ENCODE peak calls at places on chromosomes 16 and 17, in seven cellular contexts. P is non-pigmented ciliary epithelial cell, W is HS-5, B is occipital lobe, Q is T-helper 2 cell, E is NCI-H146, J is GM03348. I is an unnamed sample.

GRCh38 chr17:82101301-82101715 is 3.3 kb upstream of the FASN start:
- DNase-seq in J (no peak), Q (no peak), E (no peak), W (no peak), P (no peak), B (no peak), I (no peak)

GRCh38 chr16:71383054-71383773 is 24.7 kb downstream of the CALB2 start:
- DNase-seq in W (no peak), B (no peak), P (no peak), J (peak), Q (peak), E (no peak), I (no peak)

GRCh38 chr17:29613371-29613837 is 9.3 kb downstream of the CORO6 start:
- DNase-seq in P (no peak), W (no peak), Q (peak), B (peak), E (no peak), J (peak), I (peak)

GRCh38 chr17:64778367-64779290 is 116.5 kb upstream of the SMURF2 start:
- DNase-seq in W (no peak), E (peak), J (no peak), Q (peak), B (peak), P (no peak), I (no peak)

GRCh38 chr17:49344914-49345313 is 17.1 kb downstream of the ZNF652 start:
- DNase-seq in E (no peak), W (no peak), B (no peak), P (no peak), J (no peak), Q (no peak), I (no peak)

GRCh38 chr16:2776500-2777139 is 460 bp downstream of the ELOB start:
- DNase-seq in J (peak), W (no peak), Q (peak), B (no peak), E (peak), P (no peak), I (no peak)

GRCh38 chr17:27349540-27350021 is 55.7 kb downstream of the WSB1 start:
- DNase-seq in J (no peak), P (no peak), E (no peak), Q (no peak), B (no peak), W (no peak), I (no peak)

GRCh38 chr17:57862410-57862989 is 12.7 kb upstream of the MRPS23 start:
- DNase-seq in Q (no peak), P (no peak), B (no peak), W (no peak), J (no peak), E (no peak), I (no peak)

GRCh38 chr16:73149329-73149728 is 101.4 kb upstream of the ZFHX3 start:
- DNase-seq in W (no peak), P (no peak), E (no peak), Q (no peak), B (no peak), J (no peak), I (no peak)

GRCh38 chr17:29242051-29242450 is 4.6 kb upstream of the CRYBA1 start:
- DNase-seq in W (no peak), E (no peak), B (no peak), P (no peak), Q (no peak), J (no peak), I (no peak)

GRCh38 chr17:82588266-82589175 is 59.7 kb downstream of the WDR45B start:
- DNase-seq in J (no peak), Q (no peak), P (no peak), E (no peak), B (no peak), W (no peak), I (no peak)

GRCh38 chr17:47735139-47735464 is 2.1 kb downstream of the TBX21 start:
- DNase-seq in J (no peak), P (no peak), E (no peak), B (no peak), Q (no peak), W (no peak), I (no peak)

GRCh38 chr16:84715854-84716253 is 16.1 kb downstream of the USP10 start:
- DNase-seq in W (no peak), Q (no peak), P (no peak), J (no peak), B (no peak), E (no peak), I (no peak)

GRCh38 chr17:50808413-50808812 is 27.0 kb upstream of the WFIKKN2 start:
- DNase-seq in P (no peak), W (no peak), J (no peak), Q (no peak), E (no peak), B (no peak), I (no peak)

GRCh38 chr16:88870608-88871348 is 4.3 kb upstream of the PABPN1L start:
- DNase-seq in J (no peak), W (no peak), P (no peak), Q (no peak), E (no peak), B (no peak), I (no peak)

GRCh38 chr17:12867726-12868125 is 78.4 kb downstream of the ARHGAP44 start:
- DNase-seq in Q (no peak), E (no peak), P (no peak), B (no peak), W (no peak), J (no peak), I (no peak)

I was measured in anterior cingulate cortex.